ENCODE peak calls at places on chromosome 10, in seven cellular contexts. Q is effector memory CD4-positive, alpha-beta T cell; Y is NCI-H774; X is AG04449; B is activated T-cell treated with anti-CD3 and anti-CD28 coated beads, Interleukin-2, amount 50 U/mL, for 72 hours; S is ACHN; A is SK-N-SH. K is an unnamed sample.

GRCh38 chr10:114412907-114413386 is 8.6 kb upstream of the AFAP1L2 start:
- DNase-seq in S (peak), Q (no peak), B (no peak), Y (no peak), X (no peak), A (no peak), K (no peak)

GRCh38 chr10:11329055-11329673 is 282.3 kb downstream of the USP6NL start:
- DNase-seq in S (no peak), Q (no peak), Y (no peak), X (no peak), A (no peak), B (no peak), K (no peak)

GRCh38 chr10:22316286-22317120 is at the start of gene COMMD3:
- DNase-seq in X (no peak), Y (peak), Q (peak), B (peak), S (peak), A (peak), K (peak)

GRCh38 chr10:97171001-97171400 is 14.8 kb downstream of the SLIT1 start:
- DNase-seq in B (no peak), S (no peak), Q (no peak), A (no peak), Y (no peak), X (no peak), K (no peak)

GRCh38 chr10:123642697-123643096 is 23.5 kb upstream of the GPR26 start:
- DNase-seq in A (no peak), Y (no peak), X (no peak), B (no peak), Q (no peak), S (no peak), K (no peak)

GRCh38 chr10:71816931-71817631 is 34.0 kb downstream of the PSAP start:
- DNase-seq in Y (no peak), S (no peak), B (no peak), X (no peak), Q (no peak), A (no peak), K (no peak)

GRCh38 chr10:6617319-6618076 is 37.4 kb upstream of the PRKCQ start:
- DNase-seq in Y (no peak), Q (no peak), S (no peak), A (no peak), X (no peak), B (no peak), K (no peak)

GRCh38 chr10:119365773-119366640 is 158.6 kb downstream of the GRK5 start:
- DNase-seq in Q (no peak), B (no peak), X (no peak), Y (no peak), A (no peak), S (no peak), K (no peak)

GRCh38 chr10:130859427-130859826 is 452.1 kb downstream of the TCERG1L start:
- DNase-seq in A (no peak), B (no peak), X (no peak), Y (no peak), Q (no peak), S (no peak), K (no peak)

GRCh38 chr10:74072503-74072902 is 74.6 kb downstream of the VCL start:
- DNase-seq in X (no peak), A (no peak), Q (no peak), Y (no peak), S (no peak), B (no peak), K (no peak)

GRCh38 chr10:28127881-28128280 is 129.0 kb upstream of the ODAD2 start:
- DNase-seq in A (no peak), S (no peak), Q (no peak), Y (no peak), B (no peak), X (no peak), K (no peak)

GRCh38 chr10:132533571-132534260 is 3.9 kb upstream of the INPP5A start:
- DNase-seq in Q (no peak), A (no peak), S (no peak), B (no peak), X (no peak), Y (no peak), K (no peak)

GRCh38 chr10:10871312-10871711 is 146.4 kb upstream of the CELF2 start:
- DNase-seq in X (no peak), Q (no peak), A (no peak), Y (no peak), S (no peak), B (no peak), K (no peak)

GRCh38 chr10:32084484-32084883 is 28.3 kb upstream of the KIF5B start:
- DNase-seq in S (no peak), A (no peak), Q (no peak), X (no peak), B (no peak), Y (no peak), K (no peak)

GRCh38 chr10:67763499-67764011 is 67.6 kb upstream of the CTNNA3 start:
- DNase-seq in Y (peak), X (no peak), S (no peak), B (peak), Q (peak), A (peak), K (peak)